ENCODE peak calls at places on chromosomes 11 and 22, in nine cellular contexts. I, P, Q, W, D, F, Y, Z and H are unnamed samples.

GRCh38 chr11:31449040-31449439 is 60.4 kb downstream of the IMMP1L start:
- DNase-seq in I (no peak), P (no peak), Q (no peak), W (no peak), D (no peak), F (no peak), Y (no peak), Z (no peak), H (no peak)

GRCh38 chr11:1073261-1073724 is 1.4 kb upstream of the MUC2 start:
- DNase-seq in I (peak), P (no peak), Q (no peak), W (peak), D (peak), F (no peak), Y (no peak), Z (no peak), H (no peak)

GRCh38 chr22:42719133-42719532 is 1.5 kb downstream of the A4GALT start:
- DNase-seq in I (no peak), P (no peak), Q (no peak), W (peak), D (no peak), F (no peak), Y (no peak), Z (no peak), H (no peak)

GRCh38 chr11:60241786-60242185 is 1.2 kb downstream of the MS4A4E start:
- DNase-seq in I (no peak), P (no peak), Q (no peak), W (no peak), D (no peak), F (no peak), Y (no peak), Z (no peak), H (no peak)

GRCh38 chr22:43823353-43823908 is 11.3 kb upstream of the EFCAB6 start:
- DNase-seq in I (peak), P (no peak), Q (no peak), W (no peak), D (no peak), F (no peak), Y (no peak), Z (no peak), H (peak)

GRCh38 chr22:19178065-19178658 is 374 bp downstream of the SLC25A1 start:
- DNase-seq in I (peak), P (no peak), Q (no peak), W (peak), D (peak), F (peak), Y (peak), Z (peak), H (peak)

GRCh38 chr11:12202911-12203310 is 92.5 kb downstream of the MICAL2 start:
- DNase-seq in I (no peak), P (no peak), Q (no peak), W (no peak), D (no peak), F (no peak), Y (no peak), Z (no peak), H (no peak)

GRCh38 chr11:29446132-29446531 is 570.7 kb downstream of the KCNA4 start:
- DNase-seq in I (no peak), P (no peak), Q (no peak), W (no peak), D (no peak), F (no peak), Y (no peak), Z (no peak), H (no peak)

GRCh38 chr11:8030526-8031247 is 43.5 kb downstream of the EIF3F start:
- DNase-seq in I (no peak), P (no peak), Q (no peak), W (no peak), D (no peak), F (no peak), Y (no peak), Z (no peak), H (no peak)

GRCh38 chr11:12871788-12872321 is 137.3 kb upstream of the RASSF10 start:
- DNase-seq in I (no peak), P (no peak), Q (no peak), W (no peak), D (no peak), F (no peak), Y (no peak), Z (no peak), H (no peak)